ENCODE peak calls at places on chromosomes 4 and X, in five cellular contexts. One of them, this sample, is unnamed.

GRCh38 chrX:39857780-39858179 is 240.0 kb downstream of the BCOR start:
- DNase-seq in H9: no peak
- DNase-seq in Karpas-422: no peak
- DNase-seq in mesendoderm: no peak
- DNase-seq in GM23338: no peak
- DNase-seq in this sample: no peak

GRCh38 chr4:57966987-57967760 is 857.0 kb upstream of the IGFBP7 start:
- DNase-seq in H9: no peak
- DNase-seq in Karpas-422: no peak
- DNase-seq in mesendoderm: no peak
- DNase-seq in GM23338: no peak
- DNase-seq in this sample: no peak

GRCh38 chr4:78379991-78380739 is 171.4 kb upstream of the ANXA3 start:
- DNase-seq in H9: no peak
- DNase-seq in Karpas-422: no peak
- DNase-seq in mesendoderm: no peak
- DNase-seq in GM23338: no peak
- DNase-seq in this sample: no peak

GRCh38 chr4:154049457-154050181 is 260.7 kb upstream of the SFRP2 start:
- DNase-seq in H9: peak; percentile 77
- DNase-seq in Karpas-422: peak; percentile 91
- DNase-seq in mesendoderm: peak; percentile 79
- DNase-seq in GM23338: peak; percentile 73
- DNase-seq in this sample: peak; percentile 56

GRCh38 chr4:15262396-15262795 is 165.4 kb upstream of the C1QTNF7 start:
- DNase-seq in H9: no peak
- DNase-seq in Karpas-422: no peak
- DNase-seq in mesendoderm: no peak
- DNase-seq in GM23338: no peak
- DNase-seq in this sample: no peak

GRCh38 chr4:98662619-98663225 is 4.3 kb upstream of the TSPAN5 start:
- DNase-seq in H9: peak; percentile 80
- DNase-seq in Karpas-422: no peak
- DNase-seq in mesendoderm: peak; percentile 38
- DNase-seq in GM23338: peak; percentile 75
- DNase-seq in this sample: peak; percentile 63

GRCh38 chr4:125432078-125432477 is 117.3 kb downstream of the FAT4 start:
- DNase-seq in H9: peak; percentile 76
- DNase-seq in Karpas-422: peak; percentile 46
- DNase-seq in mesendoderm: peak; percentile 88
- DNase-seq in GM23338: peak; percentile 74
- DNase-seq in this sample: peak; percentile 68

GRCh38 chr4:40121515-40121914 is 64.9 kb downstream of the N4BP2 start:
- DNase-seq in H9: no peak
- DNase-seq in Karpas-422: peak; percentile 48
- DNase-seq in mesendoderm: peak; percentile 27
- DNase-seq in GM23338: no peak
- DNase-seq in this sample: no peak

GRCh38 chr4:20178902-20179576 is 72.7 kb upstream of the SLIT2 start:
- DNase-seq in H9: peak; percentile 36
- DNase-seq in Karpas-422: no peak
- DNase-seq in mesendoderm: no peak
- DNase-seq in GM23338: peak; percentile 2
- DNase-seq in this sample: no peak

GRCh38 chrX:100973411-100973810 is 3.9 kb downstream of the ARL13A start:
- DNase-seq in H9: no peak
- DNase-seq in Karpas-422: no peak
- DNase-seq in mesendoderm: no peak
- DNase-seq in GM23338: no peak
- DNase-seq in this sample: no peak

GRCh38 chr4:152674359-152674758 is 5.4 kb downstream of the TMEM154 start:
- DNase-seq in H9: no peak
- DNase-seq in Karpas-422: no peak
- DNase-seq in mesendoderm: peak; percentile 49
- DNase-seq in GM23338: no peak
- DNase-seq in this sample: peak; percentile 69
- H3K79me2 ChIP-seq in H9: no peaks in the 10 kb centered on the region
- H3K79me2 ChIP-seq in Karpas-422: no peaks in the 10 kb centered on the region
- H3K79me2 ChIP-seq in mesendoderm: peaks cover 3% of the 10 kb centered on the region
- H3K79me2 ChIP-seq in GM23338: no peaks in the 10 kb centered on the region
- H3K79me2 ChIP-seq in this sample: no peaks in the 10 kb centered on the region

DNA sequence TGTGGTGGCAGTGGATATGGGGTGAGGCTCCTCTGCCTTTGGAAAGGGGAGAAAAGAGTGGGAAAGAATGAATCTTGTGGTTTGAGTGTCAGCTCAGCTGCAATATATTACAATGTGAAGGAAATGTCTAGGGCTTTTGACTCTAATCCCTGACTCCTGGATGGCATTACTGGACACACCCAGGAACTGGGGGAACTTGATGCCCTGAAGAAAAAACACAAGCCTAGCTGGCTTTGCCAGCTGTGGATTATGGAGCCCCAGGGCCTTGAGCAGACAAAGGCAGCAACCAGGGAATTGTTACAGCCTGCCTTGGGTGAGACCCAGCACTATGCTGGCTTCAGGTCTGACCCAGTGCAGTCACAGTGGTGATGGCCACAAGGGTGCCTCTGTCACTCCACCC is 57.1 kb upstream of the CYSLTR1 start:
- DNase-seq in H9: no peak
- DNase-seq in Karpas-422: no peak
- DNase-seq in mesendoderm: no peak
- DNase-seq in GM23338: no peak
- DNase-seq in this sample: no peak
- H3K79me2 ChIP-seq in H9: no peaks in the 10 kb centered on the region
- H3K79me2 ChIP-seq in Karpas-422: no peaks in the 10 kb centered on the region
- H3K79me2 ChIP-seq in mesendoderm: no peaks in the 10 kb centered on the region
- H3K79me2 ChIP-seq in GM23338: no peaks in the 10 kb centered on the region
- H3K79me2 ChIP-seq in this sample: no peaks in the 10 kb centered on the region

DNA sequence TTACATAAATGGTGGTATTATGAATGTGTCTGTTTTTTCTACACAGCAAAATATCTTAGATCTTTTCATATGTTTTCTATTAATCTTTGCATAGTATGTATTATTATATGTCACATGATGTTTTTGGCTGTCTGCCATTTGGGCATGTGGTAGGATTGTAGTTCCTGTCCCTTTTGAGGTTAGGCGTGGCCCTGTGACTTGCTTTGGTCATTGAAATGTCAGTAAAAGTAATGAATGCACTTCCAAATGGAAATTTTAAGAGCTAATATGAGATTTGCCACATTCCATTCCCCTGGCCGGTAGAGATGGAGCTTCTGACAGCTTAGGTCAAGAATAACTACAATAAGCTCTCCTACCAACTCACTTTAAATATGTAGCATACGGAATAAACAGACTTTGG is 45.1 kb downstream of the JADE3 start:
- DNase-seq in H9: no peak
- DNase-seq in Karpas-422: no peak
- DNase-seq in mesendoderm: no peak
- DNase-seq in GM23338: no peak
- DNase-seq in this sample: no peak
- H3K79me2 ChIP-seq in H9: peaks cover 2% of the 10 kb centered on the region
- H3K79me2 ChIP-seq in Karpas-422: no peaks in the 10 kb centered on the region
- H3K79me2 ChIP-seq in mesendoderm: no peaks in the 10 kb centered on the region
- H3K79me2 ChIP-seq in GM23338: peaks cover 85% of the 10 kb centered on the region
- H3K79me2 ChIP-seq in this sample: peaks cover 96% of the 10 kb centered on the region

GRCh38 chr4:8209997-8210396 is 10.9 kb downstream of the SH3TC1 start:
- DNase-seq in H9: no peak
- DNase-seq in Karpas-422: no peak
- DNase-seq in mesendoderm: no peak
- DNase-seq in GM23338: no peak
- DNase-seq in this sample: no peak
- H3K79me2 ChIP-seq in H9: no peaks in the 10 kb centered on the region
- H3K79me2 ChIP-seq in Karpas-422: no peaks in the 10 kb centered on the region
- H3K79me2 ChIP-seq in mesendoderm: no peaks in the 10 kb centered on the region
- H3K79me2 ChIP-seq in GM23338: no peaks in the 10 kb centered on the region
- H3K79me2 ChIP-seq in this sample: no peaks in the 10 kb centered on the region

GRCh38 chr4:101953949-101954348 is 163.4 kb downstream of the BANK1 start:
- DNase-seq in H9: peak; percentile 52
- DNase-seq in Karpas-422: peak; percentile 68
- DNase-seq in mesendoderm: peak; percentile 98
- DNase-seq in GM23338: peak; percentile 92
- DNase-seq in this sample: peak; percentile 65

GRCh38 chr4:101954975-101955678 is 164.6 kb downstream of the BANK1 start:
- DNase-seq in H9: no peak
- DNase-seq in Karpas-422: peak; percentile 86
- DNase-seq in mesendoderm: no peak
- DNase-seq in GM23338: no peak
- DNase-seq in this sample: no peak

GRCh38 chr4:101956068-101956805 is 165.7 kb downstream of the BANK1 start:
- DNase-seq in H9: no peak
- DNase-seq in Karpas-422: no peak
- DNase-seq in mesendoderm: peak; percentile 56
- DNase-seq in GM23338: no peak
- DNase-seq in this sample: no peak

GRCh38 chr4:101952985-101953384 is 162.5 kb downstream of the BANK1 start:
- DNase-seq in H9: no peak
- DNase-seq in Karpas-422: no peak
- DNase-seq in mesendoderm: no peak
- DNase-seq in GM23338: no peak
- DNase-seq in this sample: no peak

DNA sequence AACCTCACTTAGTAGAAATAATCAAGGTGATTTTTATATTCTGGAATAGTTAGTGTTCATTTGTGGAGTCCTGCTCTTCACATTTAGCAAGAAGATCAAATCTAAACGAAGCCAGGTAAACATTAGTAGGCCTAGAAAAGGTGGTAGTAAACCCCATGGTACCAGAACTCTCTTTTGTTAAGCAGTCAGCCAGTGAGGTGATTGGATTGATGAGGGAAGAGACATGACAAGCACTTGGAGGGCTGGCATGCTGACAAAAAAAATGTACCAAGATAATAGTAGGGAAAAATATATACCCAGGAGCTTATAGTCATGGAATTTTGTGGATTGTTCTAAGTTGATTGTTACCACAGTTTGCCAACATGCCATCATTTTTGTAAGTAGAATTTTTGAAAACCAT is 163.8 kb downstream of the BANK1 start:
- DNase-seq in H9: no peak
- DNase-seq in Karpas-422: peak; percentile 62
- DNase-seq in mesendoderm: no peak
- DNase-seq in GM23338: peak; percentile 32
- DNase-seq in this sample: peak; percentile 10
- H3K79me2 ChIP-seq in H9: no peaks in the 10 kb centered on the region
- H3K79me2 ChIP-seq in Karpas-422: no peaks in the 10 kb centered on the region
- H3K79me2 ChIP-seq in mesendoderm: no peaks in the 10 kb centered on the region
- H3K79me2 ChIP-seq in GM23338: no peaks in the 10 kb centered on the region
- H3K79me2 ChIP-seq in this sample: no peaks in the 10 kb centered on the region

GRCh38 chr4:42133006-42133405 is 19.4 kb downstream of the BEND4 start:
- DNase-seq in H9: no peak
- DNase-seq in Karpas-422: no peak
- DNase-seq in mesendoderm: no peak
- DNase-seq in GM23338: no peak
- DNase-seq in this sample: no peak
- H3K79me2 ChIP-seq in H9: peaks cover 2% of the 10 kb centered on the region
- H3K79me2 ChIP-seq in Karpas-422: no peaks in the 10 kb centered on the region
- H3K79me2 ChIP-seq in mesendoderm: no peaks in the 10 kb centered on the region
- H3K79me2 ChIP-seq in GM23338: peaks cover 94% of the 10 kb centered on the region
- H3K79me2 ChIP-seq in this sample: no peaks in the 10 kb centered on the region

GRCh38 chr4:104411501-104411900 is 83.2 kb downstream of the CXXC4 start:
- DNase-seq in H9: no peak
- DNase-seq in Karpas-422: no peak
- DNase-seq in mesendoderm: no peak
- DNase-seq in GM23338: no peak
- DNase-seq in this sample: no peak
- H3K79me2 ChIP-seq in H9: no peaks in the 10 kb centered on the region
- H3K79me2 ChIP-seq in Karpas-422: no peaks in the 10 kb centered on the region
- H3K79me2 ChIP-seq in mesendoderm: no peaks in the 10 kb centered on the region
- H3K79me2 ChIP-seq in GM23338: no peaks in the 10 kb centered on the region
- H3K79me2 ChIP-seq in this sample: no peaks in the 10 kb centered on the region

GRCh38 chrX:54182194-54182863 is 725 bp downstream of the FAM120C start:
- DNase-seq in H9: peak; percentile 43
- DNase-seq in Karpas-422: peak; percentile 86
- DNase-seq in mesendoderm: peak; percentile 60
- DNase-seq in GM23338: peak; percentile 40
- DNase-seq in this sample: peak; percentile 57
- H3K79me2 ChIP-seq in H9: peaks cover 16% of the 10 kb centered on the region
- H3K79me2 ChIP-seq in Karpas-422: peaks cover 56% of the 10 kb centered on the region
- H3K79me2 ChIP-seq in mesendoderm: peaks cover 24% of the 10 kb centered on the region
- H3K79me2 ChIP-seq in GM23338: peaks cover 52% of the 10 kb centered on the region
- H3K79me2 ChIP-seq in this sample: peaks cover 55% of the 10 kb centered on the region

GRCh38 chrX:12972867-12973560 is 1.9 kb upstream of the TMSB4X start:
- DNase-seq in H9: no peak
- DNase-seq in Karpas-422: no peak
- DNase-seq in mesendoderm: no peak
- DNase-seq in GM23338: no peak
- DNase-seq in this sample: no peak
- H3K79me2 ChIP-seq in H9: peaks cover 11% of the 10 kb centered on the region
- H3K79me2 ChIP-seq in Karpas-422: peaks cover 5% of the 10 kb centered on the region
- H3K79me2 ChIP-seq in mesendoderm: peaks cover 12% of the 10 kb centered on the region
- H3K79me2 ChIP-seq in GM23338: peaks cover 22% of the 10 kb centered on the region
- H3K79me2 ChIP-seq in this sample: peaks cover 43% of the 10 kb centered on the region

This sample was measured in neural progenitor cell.